ENCODE peak calls at places on chromosome 10, in seven cellular contexts. One of them, this sample, is unnamed.

GRCh38 chr10:67678335-67678974 is 17.5 kb downstream of the CTNNA3 start:
- DNase-seq in CD4-positive, alpha-beta T cell: no peak
- DNase-seq in astrocyte of the spinal cord: no peak
- DNase-seq in psoas muscle: no peak
- DNase-seq in dorsolateral prefrontal cortex: no peak
- DNase-seq in PC-9: no peak
- DNase-seq in WTC11: no peak
- DNase-seq in this sample: no peak

GRCh38 chr10:18216482-18216881 is 76.3 kb downstream of the CACNB2 start:
- DNase-seq in CD4-positive, alpha-beta T cell: no peak
- DNase-seq in astrocyte of the spinal cord: peak; percentile 49
- DNase-seq in psoas muscle: no peak
- DNase-seq in dorsolateral prefrontal cortex: peak; percentile 36
- DNase-seq in PC-9: no peak
- DNase-seq in WTC11: no peak
- DNase-seq in this sample: no peak

GRCh38 chr10:129365767-129366400 is 101.2 kb upstream of the MGMT start:
- DNase-seq in CD4-positive, alpha-beta T cell: no peak
- DNase-seq in astrocyte of the spinal cord: no peak
- DNase-seq in psoas muscle: no peak
- DNase-seq in dorsolateral prefrontal cortex: no peak
- DNase-seq in PC-9: no peak
- DNase-seq in WTC11: peak; percentile 72
- DNase-seq in this sample: peak; percentile 36

GRCh38 chr10:132512693-132513345 is 24.8 kb upstream of the INPP5A start:
- DNase-seq in CD4-positive, alpha-beta T cell: no peak
- DNase-seq in astrocyte of the spinal cord: no peak
- DNase-seq in psoas muscle: peak; percentile 27
- DNase-seq in dorsolateral prefrontal cortex: no peak
- DNase-seq in PC-9: no peak
- DNase-seq in WTC11: no peak
- DNase-seq in this sample: no peak

GRCh38 chr10:123134058-123134914 is 1.5 kb upstream of the HMX3 start:
- DNase-seq in CD4-positive, alpha-beta T cell: no peak
- DNase-seq in astrocyte of the spinal cord: no peak
- DNase-seq in psoas muscle: no peak
- DNase-seq in dorsolateral prefrontal cortex: no peak
- DNase-seq in PC-9: no peak
- DNase-seq in WTC11: no peak
- DNase-seq in this sample: peak; percentile 44

GRCh38 chr10:60209874-60210584 is 179.6 kb downstream of the ANK3 start:
- DNase-seq in CD4-positive, alpha-beta T cell: no peak
- DNase-seq in astrocyte of the spinal cord: no peak
- DNase-seq in psoas muscle: no peak
- DNase-seq in dorsolateral prefrontal cortex: no peak
- DNase-seq in PC-9: no peak
- DNase-seq in WTC11: no peak
- DNase-seq in this sample: no peak

GRCh38 chr10:132899054-132899750 is 43.2 kb downstream of the CFAP46 start:
- DNase-seq in CD4-positive, alpha-beta T cell: no peak
- DNase-seq in astrocyte of the spinal cord: no peak
- DNase-seq in psoas muscle: peak; percentile 46
- DNase-seq in dorsolateral prefrontal cortex: no peak
- DNase-seq in PC-9: no peak
- DNase-seq in WTC11: peak; percentile 3
- DNase-seq in this sample: no peak

GRCh38 chr10:14036233-14036632 is 294.5 kb downstream of the FRMD4A start:
- DNase-seq in CD4-positive, alpha-beta T cell: no peak
- DNase-seq in astrocyte of the spinal cord: no peak
- DNase-seq in psoas muscle: no peak
- DNase-seq in dorsolateral prefrontal cortex: no peak
- DNase-seq in PC-9: no peak
- DNase-seq in WTC11: no peak
- DNase-seq in this sample: no peak

GRCh38 chr10:117175215-117175900 is 21.9 kb upstream of the KCNK18 start:
- DNase-seq in CD4-positive, alpha-beta T cell: peak; percentile 3
- DNase-seq in astrocyte of the spinal cord: no peak
- DNase-seq in psoas muscle: peak; percentile 57
- DNase-seq in dorsolateral prefrontal cortex: peak; percentile 50
- DNase-seq in PC-9: no peak
- DNase-seq in WTC11: peak; percentile 34
- DNase-seq in this sample: no peak

GRCh38 chr10:43202224-43202656 is 64.0 kb downstream of the CSGALNACT2 start:
- DNase-seq in CD4-positive, alpha-beta T cell: peak; percentile 34
- DNase-seq in astrocyte of the spinal cord: no peak
- DNase-seq in psoas muscle: peak; percentile 59
- DNase-seq in dorsolateral prefrontal cortex: peak; percentile 26
- DNase-seq in PC-9: no peak
- DNase-seq in WTC11: peak; percentile 75
- DNase-seq in this sample: peak; percentile 54

GRCh38 chr10:133440633-133441285 is 13.0 kb upstream of the SCART1 start:
- DNase-seq in CD4-positive, alpha-beta T cell: no peak
- DNase-seq in astrocyte of the spinal cord: no peak
- DNase-seq in psoas muscle: no peak
- DNase-seq in dorsolateral prefrontal cortex: no peak
- DNase-seq in PC-9: no peak
- DNase-seq in WTC11: no peak
- DNase-seq in this sample: no peak

GRCh38 chr10:45374451-45375052 is 536 bp downstream of the ALOX5 start:
- DNase-seq in CD4-positive, alpha-beta T cell: no peak
- DNase-seq in astrocyte of the spinal cord: no peak
- DNase-seq in psoas muscle: no peak
- DNase-seq in dorsolateral prefrontal cortex: no peak
- DNase-seq in PC-9: peak; percentile 77
- DNase-seq in WTC11: no peak
- DNase-seq in this sample: no peak

GRCh38 chr10:110822065-110822707 is 49.5 kb upstream of the PDCD4 start:
- DNase-seq in CD4-positive, alpha-beta T cell: no peak
- DNase-seq in astrocyte of the spinal cord: no peak
- DNase-seq in psoas muscle: no peak
- DNase-seq in dorsolateral prefrontal cortex: no peak
- DNase-seq in PC-9: no peak
- DNase-seq in WTC11: no peak
- DNase-seq in this sample: no peak

GRCh38 chr10:102646610-102647432 is 2.5 kb downstream of the TRIM8 start:
- DNase-seq in CD4-positive, alpha-beta T cell: no peak
- DNase-seq in astrocyte of the spinal cord: peak; percentile 37
- DNase-seq in psoas muscle: peak; percentile 75
- DNase-seq in dorsolateral prefrontal cortex: peak; percentile 47
- DNase-seq in PC-9: no peak
- DNase-seq in WTC11: no peak
- DNase-seq in this sample: peak; percentile 26

GRCh38 chr10:49644035-49644345 is 30.2 kb downstream of the CHAT start:
- DNase-seq in CD4-positive, alpha-beta T cell: no peak
- DNase-seq in astrocyte of the spinal cord: no peak
- DNase-seq in psoas muscle: no peak
- DNase-seq in dorsolateral prefrontal cortex: no peak
- DNase-seq in PC-9: peak; percentile 29
- DNase-seq in WTC11: no peak
- DNase-seq in this sample: no peak

GRCh38 chr10:47054936-47055335 is 143.7 kb downstream of the PTPN20 start:
- DNase-seq in CD4-positive, alpha-beta T cell: no peak
- DNase-seq in astrocyte of the spinal cord: no peak
- DNase-seq in psoas muscle: no peak
- DNase-seq in dorsolateral prefrontal cortex: no peak
- DNase-seq in PC-9: no peak
- DNase-seq in WTC11: no peak
- DNase-seq in this sample: no peak

GRCh38 chr10:71852335-71852937 is 1.4 kb upstream of the PSAP start:
- DNase-seq in CD4-positive, alpha-beta T cell: no peak
- DNase-seq in astrocyte of the spinal cord: no peak
- DNase-seq in psoas muscle: no peak
- DNase-seq in dorsolateral prefrontal cortex: no peak
- DNase-seq in PC-9: no peak
- DNase-seq in WTC11: no peak
- DNase-seq in this sample: no peak

GRCh38 chr10:11409357-11409756 is 202.1 kb downstream of the USP6NL start:
- DNase-seq in CD4-positive, alpha-beta T cell: no peak
- DNase-seq in astrocyte of the spinal cord: no peak
- DNase-seq in psoas muscle: no peak
- DNase-seq in dorsolateral prefrontal cortex: no peak
- DNase-seq in PC-9: no peak
- DNase-seq in WTC11: no peak
- DNase-seq in this sample: no peak

GRCh38 chr10:11415095-11415494 is 196.4 kb downstream of the USP6NL start:
- DNase-seq in CD4-positive, alpha-beta T cell: no peak
- DNase-seq in astrocyte of the spinal cord: no peak
- DNase-seq in psoas muscle: no peak
- DNase-seq in dorsolateral prefrontal cortex: no peak
- DNase-seq in PC-9: no peak
- DNase-seq in WTC11: no peak
- DNase-seq in this sample: no peak

GRCh38 chr10:11407939-11408338 is 203.5 kb downstream of the USP6NL start:
- DNase-seq in CD4-positive, alpha-beta T cell: no peak
- DNase-seq in astrocyte of the spinal cord: no peak
- DNase-seq in psoas muscle: no peak
- DNase-seq in dorsolateral prefrontal cortex: no peak
- DNase-seq in PC-9: no peak
- DNase-seq in WTC11: no peak
- DNase-seq in this sample: no peak

GRCh38 chr10:11414314-11415038 is 197.0 kb downstream of the USP6NL start:
- DNase-seq in CD4-positive, alpha-beta T cell: no peak
- DNase-seq in astrocyte of the spinal cord: no peak
- DNase-seq in psoas muscle: no peak
- DNase-seq in dorsolateral prefrontal cortex: no peak
- DNase-seq in PC-9: no peak
- DNase-seq in WTC11: no peak
- DNase-seq in this sample: no peak

DNA sequence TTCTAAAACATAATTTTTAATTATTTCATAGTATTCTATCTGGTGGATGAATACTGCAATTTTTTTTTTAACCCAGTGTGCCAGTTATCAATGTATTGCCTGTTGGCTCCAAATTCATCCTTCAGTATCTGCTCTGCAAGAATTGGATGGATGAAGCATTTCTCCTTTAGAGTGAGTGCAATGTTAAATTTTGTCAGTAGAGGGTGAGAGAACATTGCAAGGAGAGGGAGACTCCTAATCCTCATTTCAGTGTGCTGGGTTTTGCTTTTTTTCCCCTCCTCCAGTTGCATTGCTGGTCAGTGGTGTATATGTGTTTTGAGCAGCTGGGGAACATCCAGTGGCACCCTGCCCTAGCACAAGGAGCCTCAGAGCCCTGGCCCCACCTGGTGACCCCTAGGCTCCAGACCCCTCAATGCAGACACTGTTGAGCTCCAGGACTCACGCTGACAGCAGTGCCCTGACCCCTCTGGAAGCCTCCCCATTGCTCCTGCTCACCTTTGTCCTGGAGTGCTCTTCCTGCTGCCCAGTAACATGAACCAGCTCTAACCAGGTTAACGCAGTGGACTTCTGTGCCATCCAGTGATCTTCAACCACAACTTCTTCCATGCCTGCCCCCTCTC is 199.4 kb downstream of the USP6NL start:
- DNase-seq in CD4-positive, alpha-beta T cell: no peak
- DNase-seq in astrocyte of the spinal cord: no peak
- DNase-seq in psoas muscle: no peak
- DNase-seq in dorsolateral prefrontal cortex: no peak
- DNase-seq in PC-9: no peak
- DNase-seq in WTC11: no peak
- DNase-seq in this sample: no peak
- TF ChIP-seq CTCF in CD4-positive, alpha-beta T cell: no peak
- TF ChIP-seq CTCF in astrocyte of the spinal cord: no peak
- TF ChIP-seq CTCF in psoas muscle: no peak
- TF ChIP-seq CTCF in dorsolateral prefrontal cortex: no peak
- TF ChIP-seq CTCF in PC-9: peak; percentile 21
- TF ChIP-seq CTCF in WTC11: no peak
- TF ChIP-seq CTCF in this sample: no peak

GRCh38 chr10:96718304-96718990 is 1.9 kb downstream of the PIK3AP1 start:
- DNase-seq in CD4-positive, alpha-beta T cell: no peak
- DNase-seq in astrocyte of the spinal cord: no peak
- DNase-seq in psoas muscle: no peak
- DNase-seq in dorsolateral prefrontal cortex: no peak
- DNase-seq in PC-9: no peak
- DNase-seq in WTC11: no peak
- DNase-seq in this sample: no peak

GRCh38 chr10:96719205-96719604 is 1.1 kb downstream of the PIK3AP1 start:
- DNase-seq in CD4-positive, alpha-beta T cell: no peak
- DNase-seq in astrocyte of the spinal cord: no peak
- DNase-seq in psoas muscle: no peak
- DNase-seq in dorsolateral prefrontal cortex: no peak
- DNase-seq in PC-9: no peak
- DNase-seq in WTC11: no peak
- DNase-seq in this sample: no peak

GRCh38 chr10:96714031-96714590 is 6.2 kb downstream of the PIK3AP1 start:
- DNase-seq in CD4-positive, alpha-beta T cell: no peak
- DNase-seq in astrocyte of the spinal cord: peak; percentile 29
- DNase-seq in psoas muscle: no peak
- DNase-seq in dorsolateral prefrontal cortex: no peak
- DNase-seq in PC-9: no peak
- DNase-seq in WTC11: no peak
- DNase-seq in this sample: no peak

GRCh38 chr10:96714856-96715255 is 5.5 kb downstream of the PIK3AP1 start:
- DNase-seq in CD4-positive, alpha-beta T cell: no peak
- DNase-seq in astrocyte of the spinal cord: no peak
- DNase-seq in psoas muscle: no peak
- DNase-seq in dorsolateral prefrontal cortex: no peak
- DNase-seq in PC-9: no peak
- DNase-seq in WTC11: no peak
- DNase-seq in this sample: no peak

GRCh38 chr10:96716396-96716795 is 3.9 kb downstream of the PIK3AP1 start:
- DNase-seq in CD4-positive, alpha-beta T cell: no peak
- DNase-seq in astrocyte of the spinal cord: no peak
- DNase-seq in psoas muscle: no peak
- DNase-seq in dorsolateral prefrontal cortex: no peak
- DNase-seq in PC-9: no peak
- DNase-seq in WTC11: no peak
- DNase-seq in this sample: no peak
- TF ChIP-seq CTCF in CD4-positive, alpha-beta T cell: no peak
- TF ChIP-seq CTCF in astrocyte of the spinal cord: no peak
- TF ChIP-seq CTCF in psoas muscle: no peak
- TF ChIP-seq CTCF in dorsolateral prefrontal cortex: no peak
- TF ChIP-seq CTCF in PC-9: no peak
- TF ChIP-seq CTCF in WTC11: no peak
- TF ChIP-seq CTCF in this sample: no peak

DNA sequence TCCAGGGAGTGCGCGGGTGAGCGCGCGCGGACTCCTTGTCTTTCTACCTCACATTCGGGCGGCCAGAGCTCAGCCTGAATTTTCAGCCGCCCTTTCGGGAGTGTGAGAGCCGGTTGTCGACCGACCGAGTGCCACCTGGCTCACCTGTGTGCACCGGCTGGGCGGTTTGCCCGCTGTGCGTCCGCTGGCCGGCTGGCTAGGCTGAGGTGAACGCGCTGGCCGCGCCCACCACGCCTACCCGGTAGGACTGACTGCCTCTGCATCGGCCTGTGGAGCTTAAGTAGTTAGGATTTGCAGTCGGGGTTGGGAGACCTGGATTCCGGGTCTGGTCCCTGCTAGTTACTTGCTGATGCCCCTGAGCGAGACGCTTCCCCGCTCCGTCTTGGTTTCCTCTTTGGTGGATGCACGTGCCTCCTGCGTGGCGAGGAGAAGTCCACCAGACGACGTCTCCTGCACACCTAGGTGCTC is 553 bp downstream of the TSPAN15 start:
- DNase-seq in CD4-positive, alpha-beta T cell: no peak
- DNase-seq in astrocyte of the spinal cord: no peak
- DNase-seq in psoas muscle: no peak
- DNase-seq in dorsolateral prefrontal cortex: no peak
- DNase-seq in PC-9: peak; percentile 66
- DNase-seq in WTC11: peak; percentile 73
- DNase-seq in this sample: no peak
- TF ChIP-seq CTCF in CD4-positive, alpha-beta T cell: no peak
- TF ChIP-seq CTCF in astrocyte of the spinal cord: no peak
- TF ChIP-seq CTCF in psoas muscle: no peak
- TF ChIP-seq CTCF in dorsolateral prefrontal cortex: no peak
- TF ChIP-seq CTCF in PC-9: no peak
- TF ChIP-seq CTCF in WTC11: no peak
- TF ChIP-seq CTCF in this sample: no peak

GRCh38 chr10:119806334-119807130 is 66.1 kb downstream of the MCMBP start:
- DNase-seq in CD4-positive, alpha-beta T cell: no peak
- DNase-seq in astrocyte of the spinal cord: no peak
- DNase-seq in psoas muscle: no peak
- DNase-seq in dorsolateral prefrontal cortex: no peak
- DNase-seq in PC-9: no peak
- DNase-seq in WTC11: no peak
- DNase-seq in this sample: no peak
- TF ChIP-seq CTCF in CD4-positive, alpha-beta T cell: no peak
- TF ChIP-seq CTCF in astrocyte of the spinal cord: no peak
- TF ChIP-seq CTCF in psoas muscle: no peak
- TF ChIP-seq CTCF in dorsolateral prefrontal cortex: no peak
- TF ChIP-seq CTCF in PC-9: no peak
- TF ChIP-seq CTCF in WTC11: no peak
- TF ChIP-seq CTCF in this sample: no peak